ENCODE peak calls at places on chromosomes 1 and 21, in nine cellular contexts. W is tibial nerve, B is fibroblast of lung, H is astrocyte of the cerebellum, Y is sigmoid colon, R is GM12865, Q is WERI-Rb-1, F is suprapubic skin, Z is epithelial cell of esophagus. G is an unnamed sample.

GRCh38 chr21:35324372-35325220 is 275.5 kb upstream of the RUNX1 start:
- DNase-seq in W (peak; percentile 30), B (peak; percentile 88), H (peak; percentile 71), Y (peak; percentile 81), R (no peak), Q (no peak), F (no peak), Z (peak; percentile 17), G (no peak)

GRCh38 chr1:202516434-202516877 is 168.0 kb downstream of the PPP1R12B start:
- DNase-seq in W (no peak), B (peak; percentile 68), H (no peak), Y (no peak), R (no peak), Q (no peak), F (no peak), Z (no peak), G (no peak)

GRCh38 chr1:9867408-9868243 is 42.4 kb downstream of the CTNNBIP1 start:
- DNase-seq in W (peak; percentile 92), B (peak; percentile 39), H (peak; percentile 43), Y (peak; percentile 89), R (peak; percentile 87), Q (peak; percentile 78), F (peak; percentile 89), Z (peak; percentile 76), G (no peak)

GRCh38 chr1:56435434-56436337 is 143.7 kb downstream of the PLPP3 start:
- DNase-seq in W (no peak), B (no peak), H (no peak), Y (no peak), R (no peak), Q (peak; percentile 45), F (no peak), Z (no peak), G (no peak)

GRCh38 chr1:207007352-207008033 is 25.1 kb downstream of the C1orf116 start:
- DNase-seq in W (peak; percentile 23), B (peak; percentile 99), H (peak; percentile 95), Y (no peak), R (no peak), Q (no peak), F (no peak), Z (peak; percentile 95), G (peak; percentile 93)

GRCh38 chr1:197234581-197234980 is 33.5 kb upstream of the CRB1 start:
- DNase-seq in W (no peak), B (no peak), H (no peak), Y (no peak), R (no peak), Q (no peak), F (no peak), Z (no peak), G (no peak)

GRCh38 chr1:147225193-147225730 is at the start of gene FMO5:
- DNase-seq in W (peak; percentile 70), B (peak; percentile 62), H (peak; percentile 40), Y (peak; percentile 89), R (peak; percentile 74), Q (no peak), F (peak; percentile 89), Z (peak; percentile 55), G (no peak)

GRCh38 chr1:167173516-167174184 is 47.0 kb upstream of the POU2F1 start:
- DNase-seq in W (no peak), B (peak; percentile 74), H (peak; percentile 70), Y (no peak), R (no peak), Q (no peak), F (no peak), Z (peak; percentile 36), G (no peak)

GRCh38 chr1:43395523-43395922 is 5.8 kb downstream of the SZT2 start:
- DNase-seq in W (no peak), B (no peak), H (no peak), Y (no peak), R (no peak), Q (no peak), F (no peak), Z (no peak), G (no peak)

GRCh38 chr1:226787071-226787470 is 48.0 kb upstream of the ITPKB start:
- DNase-seq in W (no peak), B (no peak), H (no peak), Y (no peak), R (no peak), Q (no peak), F (no peak), Z (no peak), G (no peak)

GRCh38 chr1:22031214-22031962 is 21.1 kb upstream of the CDC42 start:
- DNase-seq in W (no peak), B (no peak), H (no peak), Y (peak; percentile 89), R (no peak), Q (no peak), F (no peak), Z (no peak), G (no peak)

GRCh38 chr21:28675265-28676041 is 317.2 kb downstream of the LTN1 start:
- DNase-seq in W (no peak), B (peak; percentile 51), H (no peak), Y (no peak), R (no peak), Q (no peak), F (no peak), Z (peak; percentile 64), G (no peak)

GRCh38 chr1:998905-999796 is 746 bp downstream of the HES4 start:
- DNase-seq in W (no peak), B (no peak), H (no peak), Y (peak; percentile 78), R (no peak), Q (peak; percentile 65), F (peak; percentile 81), Z (no peak), G (no peak)

DNA sequence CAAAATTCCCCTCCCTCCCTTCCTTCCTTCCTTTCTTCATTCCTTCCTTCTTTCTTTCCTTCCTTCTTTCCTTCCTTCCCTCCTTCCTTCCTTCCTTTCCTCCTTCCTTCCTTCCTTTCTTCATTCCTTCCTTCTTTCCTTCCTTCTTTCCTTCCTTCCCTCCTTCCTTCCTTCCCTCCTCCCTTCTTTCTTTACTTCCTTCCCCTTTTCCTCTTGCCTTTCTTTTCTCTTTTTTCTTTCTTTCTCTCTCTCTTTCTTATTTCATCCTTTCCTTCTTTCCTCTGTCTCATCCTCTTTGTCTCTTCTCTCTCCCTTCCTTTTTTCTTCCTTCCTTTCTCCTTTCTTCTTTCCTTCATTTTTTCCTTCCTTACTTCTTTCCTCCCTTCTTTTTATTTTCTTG is 171.9 kb upstream of the BRINP3 start:
- DNase-seq in W (no peak), B (no peak), H (no peak), Y (no peak), R (no peak), Q (no peak), F (no peak), Z (no peak), G (no peak)
- TF ChIP-seq CTCF in W (no peak), B (no peak), H (no peak), Y (no peak), R (no peak), Q (no peak), F (no peak), Z (no peak), G (no peak)

GRCh38 chr1:7953850-7954609 is 7.5 kb upstream of the PARK7 start:
- DNase-seq in W (peak; percentile 90), B (peak; percentile 88), H (peak; percentile 50), Y (peak; percentile 98), R (peak; percentile 98), Q (peak; percentile 96), F (peak; percentile 98), Z (peak; percentile 82), G (no peak)

GRCh38 chr1:7956218-7957032 is 5.1 kb upstream of the PARK7 start:
- DNase-seq in W (no peak), B (peak; percentile 66), H (no peak), Y (no peak), R (no peak), Q (no peak), F (no peak), Z (peak; percentile 36), G (no peak)

GRCh38 chr1:7948950-7949349 is 8.3 kb upstream of the TNFRSF9 start:
- DNase-seq in W (no peak), B (peak; percentile 96), H (peak; percentile 81), Y (no peak), R (peak; percentile 26), Q (no peak), F (peak; percentile 15), Z (peak; percentile 86), G (peak; percentile 66)

GRCh38 chr1:7960165-7960564 is 1.3 kb upstream of the PARK7 start:
- DNase-seq in W (no peak), B (no peak), H (no peak), Y (no peak), R (no peak), Q (no peak), F (no peak), Z (no peak), G (no peak)

DNA sequence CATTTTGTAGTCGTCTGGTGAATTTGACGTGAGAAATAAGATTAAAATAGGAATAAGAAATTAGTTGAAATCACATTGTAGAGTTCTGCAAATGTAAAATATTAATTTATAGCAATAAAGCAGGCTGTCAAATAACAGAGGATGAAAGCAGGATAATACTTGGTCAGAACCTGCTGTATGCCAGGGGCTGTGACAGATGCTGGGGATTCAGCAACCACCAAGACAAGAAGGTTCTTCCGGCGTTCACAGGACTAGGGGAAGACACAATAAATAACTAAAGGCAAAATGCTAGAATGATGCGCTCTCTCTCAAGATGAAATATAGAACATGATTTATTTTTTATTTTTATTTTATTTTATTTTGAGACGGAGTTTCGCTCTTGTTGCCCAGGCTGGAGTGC is 6.8 kb upstream of the PARK7 start:
- DNase-seq in W (no peak), B (no peak), H (no peak), Y (no peak), R (peak; percentile 18), Q (no peak), F (no peak), Z (no peak), G (no peak)
- H3K4me3 ChIP-seq in W (peak overlapping the region; percentile 77), B (peak overlapping the region; percentile 61), H (peak overlapping the region; percentile 49), Y (peak overlapping the region; percentile 68), R (peak overlapping the region; percentile 99), Q (peak overlapping the region; percentile 94), F (peak overlapping the region; percentile 60), Z (peak overlapping the region; percentile 67), G (peak overlapping the region; percentile 74)

DNA sequence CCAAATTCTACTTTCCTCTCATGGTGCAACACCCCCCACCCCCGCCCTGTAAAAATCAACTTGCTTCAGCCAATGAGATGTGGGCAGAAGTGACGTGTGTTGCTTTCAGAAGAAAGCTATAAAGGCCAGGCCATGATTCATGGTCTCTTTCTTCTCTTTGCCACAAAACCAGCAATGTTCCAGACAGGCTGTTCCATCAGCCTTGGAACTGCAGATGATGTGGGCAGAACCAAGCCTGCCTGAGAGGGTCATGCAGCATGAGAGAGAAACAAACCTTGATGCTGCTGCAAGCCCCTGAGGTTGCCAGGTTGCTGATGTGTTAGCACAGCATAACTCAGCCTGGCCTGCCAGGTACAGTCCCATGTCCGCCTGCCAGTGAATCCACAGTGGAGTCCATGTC is 41.8 kb downstream of the MIS18A start:
- DNase-seq in W (no peak), B (no peak), H (no peak), Y (no peak), R (no peak), Q (no peak), F (no peak), Z (no peak), G (no peak)
- TF ChIP-seq CTCF in W (no peak), B (no peak), H (no peak), Y (no peak), R (no peak), Q (no peak), F (no peak), Z (no peak), G (no peak)

DNA sequence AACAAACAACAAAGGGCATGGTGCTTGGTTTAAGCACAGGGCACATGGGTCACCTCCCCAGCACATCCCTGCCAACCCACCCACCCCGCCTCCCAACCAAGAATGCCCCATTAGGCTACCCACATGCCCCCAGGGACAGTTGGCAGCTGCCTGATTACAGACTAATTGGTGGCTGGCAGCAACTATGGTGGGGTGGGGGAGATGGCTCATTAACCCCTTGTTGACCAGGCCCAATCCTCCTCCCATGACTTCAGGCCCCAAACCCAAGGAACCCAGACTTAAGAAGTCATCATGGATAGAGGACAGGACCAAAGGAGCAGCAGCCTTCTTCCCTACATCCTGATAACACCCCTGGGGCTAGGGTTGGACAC is 1.3 kb downstream of the RIMS3 start:
- DNase-seq in W (no peak), B (no peak), H (no peak), Y (no peak), R (no peak), Q (no peak), F (no peak), Z (no peak), G (no peak)
- H3K4me3 ChIP-seq in W (no peak overlapping the region), B (no peak overlapping the region), H (no peak overlapping the region), Y (no peak overlapping the region), R (no peak overlapping the region), Q (no peak overlapping the region), F (no peak overlapping the region), Z (no peak overlapping the region), G (no peak overlapping the region)

G was measured in epithelial cell of proximal tubule.